ENCODE peak calls at places on chromosome 3, in eight cellular contexts. S is MCF 10A; D is NCI-H146; J is substantia nigra; M is GM12891; O is frontal cortex; T is H9; L is activated CD8-positive, alpha-beta T cell treated with anti-CD3 and anti-CD28 coated beads for 36 hours. G is an unnamed sample.

GRCh38 chr3:138426211-138426610 is 8.2 kb upstream of the ESYT3 start:
- DNase-seq in D (peak; percentile 38), T (no peak), J (no peak), M (no peak), O (no peak), L (no peak), S (no peak), G (no peak)

GRCh38 chr3:158794936-158795518 is 6.8 kb upstream of the MFSD1 start:
- DNase-seq in M (no peak), J (no peak), T (no peak), S (peak; percentile 50), L (no peak), O (no peak), D (peak; percentile 49), G (no peak)

GRCh38 chr3:9396301-9396631 is 1.1 kb upstream of the SETD5 start:
- DNase-seq in M (peak; percentile 24), T (peak; percentile 95), D (peak; percentile 92), S (peak; percentile 97), J (no peak), L (peak; percentile 90), O (no peak), G (no peak)

GRCh38 chr3:25113891-25114290 is 314.2 kb upstream of the RARB start:
- DNase-seq in L (no peak), J (no peak), S (no peak), T (no peak), O (no peak), D (no peak), M (no peak), G (no peak)

GRCh38 chr3:73729969-73730440 is 105.3 kb upstream of the PDZRN3 start:
- DNase-seq in J (no peak), L (no peak), O (no peak), S (no peak), M (no peak), T (no peak), D (peak; percentile 27), G (no peak)

GRCh38 chr3:170690133-170690981 is 104.5 kb upstream of the SLC7A14 start:
- DNase-seq in O (peak; percentile 13), S (peak; percentile 39), L (peak; percentile 68), D (peak; percentile 57), J (peak; percentile 79), T (peak; percentile 62), M (peak; percentile 37), G (peak; percentile 55)

GRCh38 chr3:178434206-178434805 is 101.9 kb upstream of the KCNMB2 start:
- DNase-seq in S (peak; percentile 19), L (no peak), D (peak; percentile 57), O (peak; percentile 6), J (no peak), M (no peak), T (no peak), G (no peak)

GRCh38 chr3:180340395-180340794 is 261.6 kb upstream of the TTC14 start:
- DNase-seq in L (no peak), M (no peak), J (no peak), S (no peak), T (no peak), O (no peak), D (no peak), G (no peak)

GRCh38 chr3:111582114-111582461 is 13.1 kb downstream of the ZBED2 start:
- DNase-seq in D (no peak), J (no peak), T (no peak), M (no peak), L (no peak), O (no peak), S (peak; percentile 56), G (no peak)

GRCh38 chr3:149653136-149653535 is 4.7 kb downstream of the WWTR1 start:
- DNase-seq in M (no peak), J (no peak), T (no peak), O (no peak), L (no peak), S (no peak), D (no peak), G (no peak)

GRCh38 chr3:149160754-149161289 is 31.4 kb downstream of the HPS3 start:
- DNase-seq in O (no peak), S (no peak), L (no peak), T (no peak), J (no peak), D (no peak), M (no peak), G (no peak)

GRCh38 chr3:188707396-188708288 is 464.1 kb upstream of the TPRG1 start:
- DNase-seq in S (no peak), D (no peak), L (no peak), T (no peak), O (no peak), M (no peak), J (no peak), G (no peak)

GRCh38 chr3:183966361-183966791 is 51.3 kb downstream of the ABCC5 start:
- DNase-seq in S (no peak), O (no peak), M (no peak), L (no peak), J (no peak), T (no peak), D (no peak), G (no peak)

GRCh38 chr3:29284578-29284977 is 3.7 kb downstream of the RBMS3 start:
- DNase-seq in T (no peak), L (no peak), J (no peak), O (no peak), D (no peak), M (no peak), S (peak; percentile 42), G (no peak)

GRCh38 chr3:107661447-107662108 is 138.8 kb downstream of the BBX start:
- DNase-seq in T (no peak), O (no peak), D (no peak), J (no peak), M (no peak), S (peak; percentile 32), L (no peak), G (no peak)

GRCh38 chr3:40731445-40731844 is 206.7 kb downstream of the ZNF621 start:
- DNase-seq in J (no peak), L (no peak), T (no peak), O (no peak), D (no peak), S (no peak), M (no peak), G (no peak)

GRCh38 chr3:142272200-142272891 is 47.0 kb upstream of the GK5 start:
- DNase-seq in D (peak; percentile 42), T (no peak), J (peak; percentile 11), S (no peak), O (peak; percentile 16), M (no peak), L (no peak), G (no peak)

GRCh38 chr3:177037241-177037640 is 160.0 kb downstream of the TBL1XR1 start:
- DNase-seq in T (no peak), J (no peak), M (no peak), S (no peak), O (no peak), L (peak; percentile 29), D (no peak), G (no peak)

GRCh38 chr3:48268936-48269551 is 28.1 kb downstream of the ZNF589 start:
- DNase-seq in J (no peak), L (peak; percentile 80), D (no peak), S (peak; percentile 19), M (no peak), O (no peak), T (no peak), G (no peak)

GRCh38 chr3:180690061-180690460 is 10.8 kb upstream of the CCDC39 start:
- DNase-seq in L (no peak), O (no peak), J (no peak), T (no peak), M (no peak), S (no peak), D (peak; percentile 61), G (no peak)

GRCh38 chr3:138434875-138435772 is 708 bp downstream of the ESYT3 start:
- DNase-seq in J (no peak), T (peak; percentile 47), S (no peak), L (peak; percentile 14), M (peak; percentile 38), O (no peak), D (peak; percentile 87), G (no peak)

GRCh38 chr3:46930945-46931403 is 45.6 kb downstream of the CCDC12 start:
- DNase-seq in S (no peak), O (no peak), L (no peak), D (no peak), T (no peak), J (no peak), M (no peak), G (no peak)

GRCh38 chr3:165669967-165670366 is 167.3 kb downstream of the BCHE start:
- DNase-seq in L (no peak), M (no peak), D (no peak), S (peak; percentile 10), J (no peak), T (no peak), O (no peak), G (no peak)

GRCh38 chr3:191492601-191493000 is 31.6 kb downstream of the PYDC2 start:
- DNase-seq in J (no peak), T (no peak), L (no peak), S (peak; percentile 62), M (no peak), O (no peak), D (no peak), G (no peak)

GRCh38 chr3:67198374-67198773 is 200.3 kb downstream of the KBTBD8 start:
- DNase-seq in J (no peak), S (no peak), L (no peak), T (no peak), M (no peak), O (no peak), D (no peak), G (no peak)

GRCh38 chr3:4741404-4742307 is 237.6 kb upstream of the BHLHE40 start:
- DNase-seq in J (no peak), T (no peak), O (no peak), S (peak; percentile 99), D (no peak), M (no peak), L (peak; percentile 24), G (no peak)

GRCh38 chr3:196502775-196503181 is 790 bp downstream of the RNF168 start:
- DNase-seq in S (peak; percentile 90), M (no peak), L (peak; percentile 81), D (peak; percentile 36), O (peak; percentile 46), J (peak; percentile 38), T (no peak), G (no peak)

GRCh38 chr3:46913644-46914043 is 36.1 kb downstream of the PTH1R start:
- DNase-seq in S (peak; percentile 98), T (no peak), D (peak; percentile 52), L (no peak), M (no peak), O (no peak), J (no peak), G (no peak)

GRCh38 chr3:26236511-26236910 is 386.1 kb upstream of the LRRC3B start:
- DNase-seq in O (no peak), L (no peak), D (no peak), J (no peak), M (no peak), S (peak; percentile 27), T (no peak), G (no peak)

GRCh38 chr3:181700168-181701087 is 11.3 kb upstream of the SOX2 start:
- DNase-seq in O (peak; percentile 58), T (peak; percentile 79), S (peak; percentile 84), J (peak; percentile 78), D (peak; percentile 100), M (no peak), L (peak; percentile 60), G (peak; percentile 54)

GRCh38 chr3:122921791-122922651 is 105.5 kb downstream of the SEMA5B start:
- DNase-seq in T (peak; percentile 78), D (peak; percentile 79), M (peak; percentile 66), J (no peak), O (no peak), L (peak; percentile 65), S (no peak), G (peak; percentile 35)

GRCh38 chr3:144104679-144105078 is 133.1 kb downstream of the DIPK2A start:
- DNase-seq in J (no peak), S (no peak), O (no peak), M (no peak), T (no peak), L (no peak), D (no peak), G (no peak)

GRCh38 chr3:16801223-16801622 is 83.5 kb upstream of the PLCL2 start:
- DNase-seq in L (no peak), M (no peak), J (no peak), O (no peak), S (no peak), D (no peak), T (no peak), G (no peak)

GRCh38 chr3:184345678-184346144 is 8.3 kb downstream of the FAM131A start:
- DNase-seq in S (peak; percentile 84), D (peak; percentile 77), M (peak; percentile 65), T (peak; percentile 92), O (peak; percentile 87), J (peak; percentile 87), L (no peak), G (no peak)

G was measured in progenitor cell of endocrine pancreas.